ENCODE peak calls at places on chromosomes 5 and 9, in nine cellular contexts. U is AG09309, A is sigmoid colon, C is HFF-Myc, I is RWPE1, N is foreskin fibroblast, F is astrocyte of the spinal cord, H is tibial nerve, X is endothelial cell. Y is an unnamed sample.

GRCh38 chr5:40603378-40603777 is 76.3 kb upstream of the PTGER4 start:
- DNase-seq in H (no peak), F (peak), N (no peak), A (no peak), U (no peak), X (no peak), I (peak), C (no peak), Y (no peak)

GRCh38 chr9:1775230-1775629 is 239.9 kb upstream of the SMARCA2 start:
- DNase-seq in A (no peak), N (no peak), F (no peak), H (no peak), I (no peak), C (no peak), U (no peak), X (no peak), Y (no peak)

GRCh38 chr5:14068136-14068535 is 75.0 kb upstream of the TRIO start:
- DNase-seq in I (no peak), N (no peak), U (no peak), C (no peak), H (no peak), A (no peak), X (no peak), F (no peak), Y (no peak)

GRCh38 chr5:172090976-172091547 is 84.6 kb upstream of the FBXW11 start:
- DNase-seq in H (no peak), A (peak), F (no peak), N (no peak), I (peak), X (no peak), C (no peak), U (no peak), Y (peak)

GRCh38 chr9:112665347-112665746 is 52.6 kb downstream of the INIP start:
- DNase-seq in X (no peak), H (no peak), F (peak), N (peak), C (no peak), A (no peak), U (peak), I (no peak), Y (no peak)

GRCh38 chr5:121221483-121221882 is 630.2 kb upstream of the FTMT start:
- DNase-seq in H (no peak), A (peak), C (no peak), N (no peak), X (no peak), U (no peak), F (no peak), I (no peak), Y (no peak)

GRCh38 chr9:15693701-15694100 is 140.9 kb downstream of the CCDC171 start:
- DNase-seq in C (no peak), A (no peak), F (no peak), U (no peak), X (no peak), N (no peak), H (no peak), I (no peak), Y (no peak)

GRCh38 chr5:19988447-19988846 is 447 bp upstream of the CDH18 start:
- DNase-seq in U (no peak), X (no peak), A (no peak), I (no peak), H (no peak), N (no peak), F (no peak), C (no peak), Y (no peak)

GRCh38 chr9:113355197-113355596 is 5.9 kb downstream of the BSPRY start:
- DNase-seq in X (no peak), N (peak), F (peak), U (no peak), A (no peak), C (no peak), H (no peak), I (no peak), Y (no peak)

GRCh38 chr5:80780761-80781285 is 126.0 kb upstream of the DHFR start:
- DNase-seq in U (no peak), I (no peak), F (no peak), X (no peak), N (no peak), A (no peak), H (no peak), C (no peak), Y (no peak)

GRCh38 chr5:96881511-96882115 is 5.3 kb downstream of the ERAP2 start:
- DNase-seq in H (no peak), C (no peak), N (peak), A (no peak), X (no peak), I (peak), U (peak), F (peak), Y (no peak)

GRCh38 chr5:15004506-15004905 is 132.9 kb upstream of the ANKH start:
- DNase-seq in F (peak), X (no peak), N (no peak), I (no peak), U (no peak), C (no peak), A (no peak), H (no peak), Y (no peak)

GRCh38 chr9:127661342-127661741 is 45.4 kb upstream of the CFAP157 start:
- DNase-seq in X (no peak), C (no peak), N (no peak), A (no peak), F (no peak), I (no peak), U (no peak), H (no peak), Y (no peak)

GRCh38 chr5:38069360-38069759 is 189.0 kb upstream of the EGFLAM start:
- DNase-seq in N (no peak), X (no peak), I (peak), F (no peak), C (no peak), U (no peak), H (no peak), A (no peak), Y (no peak)

GRCh38 chr9:132074736-132075135 is 4.9 kb downstream of the MED27 start:
- DNase-seq in F (peak), U (no peak), X (no peak), I (no peak), A (no peak), C (no peak), N (peak), H (no peak), Y (no peak)

GRCh38 chr9:125376261-125377226 is 114.9 kb downstream of the GAPVD1 start:
- DNase-seq in I (no peak), C (no peak), N (no peak), X (no peak), A (no peak), F (no peak), U (no peak), H (no peak), Y (no peak)

GRCh38 chr9:93218671-93219420 is 34.9 kb downstream of the WNK2 start:
- DNase-seq in F (no peak), H (no peak), C (no peak), A (no peak), N (no peak), I (no peak), U (no peak), X (no peak), Y (no peak)

GRCh38 chr9:35180801-35181200 is 19.0 kb downstream of the UNC13B start:
- DNase-seq in N (no peak), C (no peak), I (no peak), X (no peak), H (no peak), U (no peak), A (no peak), F (no peak), Y (no peak)

GRCh38 chr5:15885156-15885555 is 294.4 kb downstream of the MARCHF11 start:
- DNase-seq in N (no peak), I (no peak), A (no peak), U (peak), F (peak), H (peak), X (no peak), C (no peak), Y (no peak)

GRCh38 chr5:169527863-169528262 is 55.7 kb upstream of the SPDL1 start:
- DNase-seq in I (no peak), C (no peak), A (no peak), X (no peak), U (peak), H (no peak), N (peak), F (no peak), Y (no peak)

GRCh38 chr5:73950441-73950873 is 324.5 kb downstream of the ARHGEF28 start:
- DNase-seq in I (no peak), C (no peak), A (no peak), U (no peak), X (no peak), H (no peak), N (no peak), F (peak), Y (no peak)

GRCh38 chr5:157343842-157344790 is 78.2 kb downstream of the CYFIP2 start:
- DNase-seq in C (no peak), H (no peak), N (no peak), A (no peak), F (no peak), U (no peak), X (no peak), I (no peak), Y (no peak)

DNA sequence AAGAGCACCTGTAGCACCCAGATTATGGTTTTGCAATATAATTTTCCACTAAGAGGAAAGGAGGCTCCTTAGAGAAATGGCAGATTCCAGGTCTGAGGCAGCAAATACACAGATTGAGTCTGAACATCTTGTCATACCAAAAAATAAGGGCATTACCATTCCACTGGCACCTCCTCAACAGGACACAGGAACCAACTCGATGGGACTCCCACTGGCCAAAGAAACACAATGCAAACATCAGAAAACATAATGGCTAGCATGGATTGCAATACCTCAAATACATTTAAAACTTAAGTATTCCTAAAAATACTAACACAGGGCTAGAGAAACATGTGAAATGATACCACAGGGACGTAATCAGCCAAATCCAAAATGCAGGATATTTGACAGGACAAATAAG is 12.4 kb upstream of the RANBP17 start:
- DNase-seq in H (no peak), I (no peak), N (no peak), F (no peak), A (no peak), X (no peak), U (no peak), C (no peak), Y (no peak)
- TF ChIP-seq CTCF in H (no peak), I (no peak), N (no peak), F (no peak), A (no peak), X (no peak), U (no peak), C (no peak), Y (no peak)

DNA sequence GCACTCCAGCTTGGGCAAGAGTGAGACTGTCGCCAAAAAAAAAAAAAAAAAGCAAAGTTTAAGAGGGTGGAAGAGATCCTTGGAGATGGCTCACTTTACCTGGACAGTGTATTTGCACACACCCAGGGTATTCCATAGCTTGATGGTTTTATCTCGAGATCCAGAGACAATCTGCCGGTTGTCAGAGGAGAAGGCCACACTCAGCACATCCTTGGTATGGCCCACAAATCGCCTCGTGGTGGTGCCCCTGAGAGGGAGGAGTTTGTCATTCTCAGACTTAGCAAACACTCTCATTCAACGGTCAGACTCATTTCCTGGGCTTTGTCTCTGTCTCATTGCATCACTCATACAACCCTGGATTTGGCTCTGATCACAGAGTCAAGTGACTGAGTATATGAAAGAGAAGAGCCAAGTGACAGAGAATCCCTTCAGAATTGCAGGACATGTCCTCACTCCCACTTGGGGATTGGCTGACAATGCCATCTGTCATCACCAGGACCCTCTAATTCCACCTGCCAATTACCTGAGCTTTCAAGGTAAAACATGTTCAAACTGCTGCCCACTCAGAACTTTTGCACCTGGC is 2.2 kb downstream of the RACK1 start:
- DNase-seq in F (peak), C (no peak), A (peak), I (peak), H (no peak), U (peak), X (no peak), N (peak), Y (peak)
- TF ChIP-seq CTCF in F (peak), C (no peak), A (no peak), I (no peak), H (no peak), U (no peak), X (no peak), N (no peak), Y (peak)

DNA sequence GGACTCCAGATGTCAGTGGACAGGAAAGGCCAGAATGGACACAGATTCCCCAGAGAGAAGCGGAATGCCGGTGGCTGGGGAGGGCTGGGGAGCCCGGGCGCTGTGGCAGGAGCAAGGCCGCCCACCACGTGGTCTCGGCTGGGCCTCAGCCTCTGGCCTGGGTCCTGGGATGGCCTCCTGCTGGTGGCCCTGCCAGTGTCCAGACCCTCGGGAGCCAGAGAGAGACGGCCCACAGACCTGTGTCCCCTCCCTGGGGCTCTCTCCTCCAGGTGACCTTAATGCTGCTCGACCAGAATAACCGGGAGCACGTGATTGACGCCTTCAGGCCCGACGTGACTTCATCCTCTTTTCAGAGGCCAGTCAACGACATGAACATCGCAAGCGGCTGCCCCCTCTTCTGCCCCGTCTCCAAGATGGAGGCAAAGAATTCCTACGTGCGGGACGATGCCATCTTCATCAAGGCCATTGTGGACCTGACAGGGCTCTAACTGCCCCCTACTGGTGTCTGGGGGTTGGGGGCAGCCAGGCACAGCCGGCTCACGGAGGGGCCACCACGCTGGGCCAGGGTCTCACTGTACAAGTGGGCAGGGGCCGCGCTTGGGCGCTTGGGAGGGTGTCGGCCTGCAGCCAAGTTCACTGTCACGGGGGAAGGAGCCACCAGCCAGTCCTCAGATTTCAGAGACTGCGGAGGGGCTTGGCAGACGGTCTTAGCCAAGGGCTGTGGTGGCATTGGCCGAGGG is 19.0 kb downstream of the FBXW5 start:
- DNase-seq in U (no peak), X (no peak), F (no peak), I (no peak), N (no peak), H (no peak), A (no peak), C (no peak), Y (no peak)
- TF ChIP-seq CTCF in U (no peak), X (no peak), F (peak), I (no peak), N (no peak), H (no peak), A (no peak), C (no peak), Y (no peak)

GRCh38 chr5:3893975-3894374 is 298.3 kb downstream of the IRX1 start:
- DNase-seq in C (no peak), F (no peak), N (no peak), U (no peak), I (no peak), H (no peak), X (no peak), A (no peak), Y (no peak)

GRCh38 chr5:3888290-3888689 is 292.7 kb downstream of the IRX1 start:
- DNase-seq in X (no peak), F (no peak), C (no peak), I (no peak), U (no peak), H (no peak), N (no peak), A (no peak), Y (no peak)

GRCh38 chr5:3886521-3887461 is 291.2 kb downstream of the IRX1 start:
- DNase-seq in C (no peak), A (no peak), F (no peak), H (no peak), U (no peak), X (no peak), N (no peak), I (no peak), Y (no peak)

GRCh38 chr5:3893527-3893926 is 297.9 kb downstream of the IRX1 start:
- DNase-seq in X (no peak), F (no peak), I (no peak), H (no peak), C (no peak), N (no peak), A (no peak), U (no peak), Y (no peak)

DNA sequence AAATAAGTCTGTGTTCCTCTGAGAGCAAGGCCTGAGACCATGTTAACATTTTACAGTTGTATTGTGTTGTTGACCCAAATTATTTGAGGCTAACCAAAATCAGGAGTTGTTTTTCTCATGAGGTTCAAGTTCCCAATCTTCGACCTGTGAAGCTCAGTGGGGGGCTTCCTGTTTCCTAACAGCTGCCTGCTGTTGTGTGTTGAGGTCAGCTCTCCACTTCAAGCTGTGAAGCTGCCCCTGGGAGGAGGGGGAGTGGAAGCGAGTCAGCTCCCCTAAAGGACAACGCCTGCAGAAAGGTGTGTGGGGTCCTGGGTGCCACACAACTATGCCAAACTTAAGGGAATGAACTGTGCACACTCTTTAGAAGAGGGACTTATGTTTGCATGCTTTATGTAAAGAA is 295.5 kb downstream of the IRX1 start:
- DNase-seq in H (no peak), F (no peak), U (no peak), A (no peak), I (no peak), X (no peak), N (no peak), C (no peak), Y (no peak)
- TF ChIP-seq CTCF in H (no peak), F (no peak), U (no peak), A (no peak), I (no peak), X (no peak), N (no peak), C (no peak), Y (no peak)

DNA sequence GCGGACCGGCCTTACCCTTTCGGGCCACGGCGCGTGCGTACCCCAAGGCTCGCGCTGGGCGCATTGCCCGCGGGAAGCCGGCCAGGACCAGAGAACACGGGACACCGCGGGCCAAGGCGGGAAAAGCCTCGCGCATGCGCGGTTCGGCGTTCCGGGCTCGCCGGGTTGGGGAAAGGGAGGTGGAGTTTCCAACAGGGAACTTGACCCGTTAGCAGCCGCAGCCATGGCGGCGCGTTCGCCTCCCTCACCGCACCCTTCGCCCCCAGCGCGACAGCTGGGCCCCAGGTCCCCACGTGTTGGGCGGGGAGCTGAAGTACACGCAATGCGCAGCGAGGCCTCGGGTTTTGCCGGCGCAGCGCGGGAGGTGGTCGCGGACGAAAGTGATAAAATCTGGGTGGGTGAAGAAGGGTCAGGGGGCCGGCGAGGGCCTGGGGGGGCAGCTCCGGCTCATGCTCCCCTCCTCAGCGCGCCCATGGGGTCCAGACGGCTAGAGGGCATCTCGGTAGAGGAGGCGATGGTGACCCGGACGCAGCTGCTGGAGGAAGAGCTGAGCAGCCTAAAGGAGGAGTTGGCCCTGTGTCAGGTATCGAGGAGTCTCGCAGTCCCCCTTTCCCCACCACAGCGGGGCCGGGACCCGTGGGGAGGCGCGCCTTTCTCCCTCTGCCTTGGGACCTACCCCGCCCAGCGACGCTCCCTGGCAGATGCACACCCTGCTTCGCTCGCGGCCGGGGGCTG is at the start of gene CNTLN:
- DNase-seq in N (peak), U (peak), H (peak), X (peak), A (peak), C (peak), F (peak), I (peak), Y (peak)
- TF ChIP-seq CTCF in N (no peak), U (no peak), H (no peak), X (no peak), A (no peak), C (no peak), F (no peak), I (no peak), Y (no peak)

DNA sequence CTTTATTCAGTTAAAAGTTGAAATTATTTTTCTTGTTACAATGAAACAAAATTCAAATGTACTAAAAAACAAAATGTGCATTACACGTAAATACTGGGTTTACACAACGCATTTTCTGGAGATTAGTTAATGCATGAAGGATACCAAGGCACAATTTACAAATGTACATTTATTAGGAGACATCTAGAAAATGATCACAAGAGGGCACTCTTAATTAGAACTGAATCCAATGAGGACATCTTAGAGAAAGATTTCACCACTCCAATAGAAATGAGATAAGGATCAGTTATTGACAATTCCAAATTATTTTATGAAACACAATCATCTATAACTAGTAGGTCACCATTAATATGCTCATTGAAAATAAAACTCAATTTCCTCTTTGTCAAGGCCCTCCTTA is 36.6 kb upstream of the CDH12 start:
- DNase-seq in C (no peak), A (no peak), I (peak), F (no peak), H (no peak), U (no peak), N (no peak), X (no peak), Y (no peak)
- TF ChIP-seq CTCF in C (no peak), A (no peak), I (peak), F (no peak), H (no peak), U (no peak), N (no peak), X (no peak), Y (no peak)

DNA sequence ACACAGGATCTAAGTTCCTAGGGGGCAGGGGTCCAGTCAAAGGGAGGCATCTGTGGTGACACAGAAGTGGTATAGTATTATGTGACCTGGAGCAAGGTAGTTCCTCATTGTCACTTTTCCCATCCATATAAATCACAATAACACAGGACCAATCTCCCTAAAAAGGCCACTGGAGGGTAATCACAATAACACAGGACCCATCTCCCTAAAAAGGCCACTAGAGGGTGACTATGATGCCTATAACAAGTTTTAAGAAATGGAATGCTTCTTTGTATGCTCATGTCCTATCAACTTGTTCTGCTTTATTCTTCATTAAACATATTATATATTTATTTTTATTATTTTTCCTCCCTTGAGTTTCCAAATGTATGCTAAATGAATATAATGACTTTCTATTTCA is 254.6 kb downstream of the ASTN2 start:
- DNase-seq in C (no peak), N (no peak), A (no peak), U (no peak), X (no peak), H (no peak), F (no peak), I (peak), Y (no peak)
- TF ChIP-seq CTCF in C (peak), N (no peak), A (no peak), U (no peak), X (no peak), H (peak), F (peak), I (no peak), Y (no peak)